ENCODE peak calls at places on chromosome 18, in eight cellular contexts. L is HFFc6; V is osteoblast; Z is AG08395; D is activated CD4-positive, alpha-beta T cell treated with anti-CD3 and anti-CD28 coated beads for 48 hours; X is nucleus accumbens; T is HEK293T; Q is naive thymus-derived CD8-positive, alpha-beta T cell. A is an unnamed sample.

GRCh38 chr18:30177056-30177455 is 865.5 kb downstream of the DSC3 start:
- DNase-seq in Q (no peak), V (no peak), D (no peak), L (peak; percentile 17), Z (no peak), T (no peak), X (no peak), A (no peak)

GRCh38 chr18:79317718-79318117 is 78.0 kb upstream of the NFATC1 start:
- DNase-seq in Q (no peak), X (no peak), T (no peak), V (no peak), L (no peak), D (no peak), Z (no peak), A (no peak)

GRCh38 chr18:34921271-34921670 is 119.9 kb upstream of the MAPRE2 start:
- DNase-seq in V (no peak), L (no peak), D (no peak), Z (no peak), X (no peak), Q (no peak), T (no peak), A (no peak)

GRCh38 chr18:25544872-25545271 is 192.9 kb upstream of the ZNF521 start:
- DNase-seq in L (no peak), Q (no peak), D (no peak), T (no peak), V (no peak), Z (no peak), X (no peak), A (no peak)

GRCh38 chr18:75341267-75341666 is 86.2 kb downstream of the SMIM21 start:
- DNase-seq in D (no peak), Z (no peak), T (no peak), X (no peak), V (no peak), Q (no peak), L (no peak), A (no peak)

GRCh38 chr18:49656098-49656591 is 94.3 kb downstream of the LIPG start:
- DNase-seq in V (no peak), Z (peak; percentile 32), X (no peak), Q (no peak), T (peak; percentile 18), D (peak; percentile 5), L (peak; percentile 64), A (no peak)

GRCh38 chr18:45402485-45403056 is 212.7 kb upstream of the SLC14A2 start:
- DNase-seq in T (no peak), L (peak; percentile 29), D (peak; percentile 5), V (no peak), X (no peak), Q (no peak), Z (peak; percentile 56), A (no peak)

GRCh38 chr18:52341617-52342381 is 1.8 kb downstream of the DCC start:
- DNase-seq in D (no peak), T (no peak), L (no peak), X (peak; percentile 52), Z (peak; percentile 2), V (no peak), Q (no peak), A (no peak)

GRCh38 chr18:4603955-4604354 is 148.8 kb upstream of the DLGAP1 start:
- DNase-seq in L (no peak), T (no peak), Q (no peak), X (no peak), V (no peak), Z (no peak), D (no peak), A (no peak)

GRCh38 chr18:48007955-48008701 is 77.7 kb upstream of the SMAD2 start:
- DNase-seq in Z (peak; percentile 61), L (no peak), X (no peak), T (peak; percentile 80), V (peak; percentile 94), Q (peak; percentile 25), D (peak; percentile 47), A (peak; percentile 33)

GRCh38 chr18:79585395-79586370 is 93.9 kb upstream of the CTDP1 start:
- DNase-seq in Z (no peak), L (no peak), Q (no peak), T (no peak), V (peak; percentile 86), D (no peak), X (no peak), A (no peak)

GRCh38 chr18:56115072-56116038 is 523.0 kb downstream of the TXNL1 start:
- DNase-seq in X (no peak), L (no peak), Z (no peak), D (no peak), V (no peak), Q (no peak), T (no peak), A (no peak)

GRCh38 chr18:69400976-69401474 is 337 bp downstream of the DOK6 start:
- DNase-seq in Z (peak; percentile 35), Q (no peak), D (peak; percentile 5), L (no peak), X (no peak), V (peak; percentile 81), T (peak; percentile 30), A (peak; percentile 14)

GRCh38 chr18:73774836-73775509 is 372.7 kb downstream of the FBXO15 start:
- DNase-seq in X (no peak), V (no peak), L (no peak), D (no peak), T (no peak), Q (no peak), Z (no peak), A (no peak)

GRCh38 chr18:75161629-75162028 is 47.3 kb downstream of the PTGR3 start:
- DNase-seq in X (no peak), V (no peak), T (no peak), Q (peak; percentile 16), L (no peak), D (peak; percentile 11), Z (peak; percentile 32), A (peak; percentile 71)

GRCh38 chr18:28125051-28125450 is 51.9 kb downstream of the CDH2 start:
- DNase-seq in D (no peak), V (no peak), X (no peak), Z (no peak), Q (no peak), T (no peak), L (no peak), A (no peak)

A was measured in hepatic stellate cell.